ENCODE peak calls at places on chromosome 20, in five cellular contexts. I is HFFc6, Q is osteoblast, D is bronchial epithelial cell, K is PC-9. M is an unnamed sample.

GRCh38 chr20:36126836-36127529 is 27.6 kb upstream of the EPB41L1 start:
- DNase-seq in I (no peak), Q (no peak), D (no peak), K (no peak), M (no peak)

GRCh38 chr20:19943021-19943659 is 74.0 kb upstream of the NAA20 start:
- DNase-seq in I (no peak), Q (no peak), D (no peak), K (no peak), M (no peak)

GRCh38 chr20:32497589-32498224 is 87.4 kb downstream of the NOL4L start:
- DNase-seq in I (no peak), Q (peak; percentile 23), D (no peak), K (no peak), M (no peak)

GRCh38 chr20:19761853-19762252 is 3.8 kb downstream of the RIN2 start:
- DNase-seq in I (no peak), Q (no peak), D (no peak), K (no peak), M (no peak)

GRCh38 chr20:6566821-6567220 is 200.7 kb upstream of the BMP2 start:
- DNase-seq in I (no peak), Q (no peak), D (peak; percentile 100), K (no peak), M (no peak)

GRCh38 chr20:18172379-18172778 is 34.7 kb downstream of the KAT14 start:
- DNase-seq in I (no peak), Q (no peak), D (no peak), K (no peak), M (no peak)

GRCh38 chr20:32445539-32446273 is 87.6 kb downstream of the ASXL1 start:
- DNase-seq in I (no peak), Q (peak; percentile 48), D (no peak), K (no peak), M (no peak)

GRCh38 chr20:34859826-34860545 is 12.7 kb downstream of the GGT7 start:
- DNase-seq in I (no peak), Q (no peak), D (no peak), K (no peak), M (no peak)

GRCh38 chr20:48626226-48626937 is 201.4 kb downstream of the PREX1 start:
- DNase-seq in I (no peak), Q (no peak), D (no peak), K (no peak), M (no peak)

GRCh38 chr20:57629976-57630525 is 9.8 kb upstream of the ZBP1 start:
- DNase-seq in I (no peak), Q (no peak), D (no peak), K (no peak), M (no peak)

GRCh38 chr20:4147319-4147718 is 132.0 kb upstream of the RNF24 start:
- DNase-seq in I (no peak), Q (no peak), D (peak; percentile 41), K (no peak), M (no peak)

GRCh38 chr20:34862724-34863123 is 9.9 kb downstream of the GGT7 start:
- DNase-seq in I (no peak), Q (no peak), D (no peak), K (no peak), M (no peak)

GRCh38 chr20:50415516-50416268 is 94.5 kb upstream of the PTPN1 start:
- DNase-seq in I (peak; percentile 88), Q (peak; percentile 95), D (no peak), K (peak; percentile 97), M (peak; percentile 87)

GRCh38 chr20:35729836-35730582 is 12.1 kb downstream of the RBM39 start:
- DNase-seq in I (no peak), Q (no peak), D (no peak), K (no peak), M (no peak)

GRCh38 chr20:12012241-12013222 is 94.8 kb downstream of the BTBD3 start:
- DNase-seq in I (peak; percentile 41), Q (peak; percentile 81), D (peak; percentile 58), K (peak; percentile 7), M (no peak)

GRCh38 chr20:63362426-63363009 is 1.4 kb upstream of the CHRNA4 start:
- DNase-seq in I (no peak), Q (no peak), D (no peak), K (no peak), M (no peak)

GRCh38 chr20:31536575-31536974 is 22.3 kb downstream of the HM13 start:
- DNase-seq in I (no peak), Q (no peak), D (no peak), K (no peak), M (no peak)

GRCh38 chr20:21182832-21183563 is 57.1 kb downstream of the KIZ start:
- DNase-seq in I (peak; percentile 91), Q (peak; percentile 62), D (peak; percentile 28), K (no peak), M (peak; percentile 46)

GRCh38 chr20:46088409-46089075 is 1.2 kb downstream of the NCOA5 start:
- DNase-seq in I (peak; percentile 42), Q (peak; percentile 64), D (peak; percentile 30), K (peak; percentile 7), M (no peak)
- TF ChIP-seq CTCF in I (peak; percentile 16), Q (no peak), D (no peak), K (peak; percentile 19), M (no peak)

GRCh38 chr20:37245181-37245580 is 16.4 kb downstream of the GHRH start:
- DNase-seq in I (no peak), Q (no peak), D (no peak), K (no peak), M (no peak)

GRCh38 chr20:37242503-37242902 is 19.1 kb downstream of the GHRH start:
- DNase-seq in I (no peak), Q (no peak), D (no peak), K (no peak), M (no peak)

GRCh38 chr20:37244572-37244957 is 17.0 kb downstream of the GHRH start:
- DNase-seq in I (no peak), Q (no peak), D (no peak), K (no peak), M (no peak)

GRCh38 chr20:37243937-37244571 is 17.6 kb downstream of the GHRH start:
- DNase-seq in I (no peak), Q (no peak), D (no peak), K (no peak), M (no peak)

GRCh38 chr20:37243076-37243936 is 18.3 kb downstream of the GHRH start:
- DNase-seq in I (no peak), Q (no peak), D (peak; percentile 4), K (no peak), M (no peak)
- TF ChIP-seq CTCF in I (peak; percentile 23), Q (peak; percentile 9), D (no peak), K (no peak), M (no peak)

GRCh38 chr20:5267092-5267491 is 49.7 kb downstream of the PROKR2 start:
- DNase-seq in I (no peak), Q (no peak), D (no peak), K (no peak), M (no peak)
- TF ChIP-seq CTCF in I (no peak), Q (no peak), D (no peak), K (no peak), M (no peak)

DNA sequence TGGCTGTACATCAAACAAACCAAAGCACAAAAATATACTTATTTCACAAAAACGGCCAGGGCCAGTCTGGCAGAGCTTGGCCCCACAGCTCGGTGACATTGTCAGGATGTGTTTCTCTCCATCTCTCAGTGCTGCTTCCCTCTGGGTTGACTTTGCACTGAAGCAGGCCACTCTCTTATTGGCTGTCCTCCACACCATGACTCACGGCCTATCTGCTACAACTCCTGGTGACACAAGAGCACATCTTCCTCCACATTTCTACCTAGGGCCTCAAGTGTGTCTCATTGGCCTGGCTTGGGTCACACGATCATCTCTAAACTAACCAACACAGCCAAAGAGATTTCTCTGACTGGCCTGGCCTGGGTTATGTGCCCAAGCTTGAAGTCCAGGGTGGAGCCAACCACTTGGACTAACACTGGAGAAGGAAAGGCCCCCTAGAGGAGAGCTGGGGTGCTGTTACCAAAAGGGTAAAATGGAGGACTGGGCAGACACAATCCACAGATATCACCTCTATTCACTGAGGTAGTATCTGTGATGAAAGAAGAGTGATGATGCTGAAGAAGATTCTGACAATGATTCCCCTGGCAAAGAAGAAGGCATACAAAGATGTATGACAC is 159.8 kb upstream of the TSHZ2 start:
- DNase-seq in I (no peak), Q (peak; percentile 35), D (no peak), K (no peak), M (no peak)
- TF ChIP-seq CTCF in I (no peak), Q (no peak), D (no peak), K (no peak), M (no peak)

GRCh38 chr20:8082025-8082424 is 50.0 kb upstream of the PLCB1 start:
- DNase-seq in I (peak; percentile 5), Q (no peak), D (peak; percentile 24), K (no peak), M (no peak)
- TF ChIP-seq CTCF in I (peak; percentile 72), Q (peak; percentile 46), D (peak; percentile 41), K (peak; percentile 41), M (peak; percentile 23)